ENCODE peak calls at places on chromosome 11, in seven cellular contexts. L is BJ; G is left ventricle myocardium inferior; Z is esophagus squamous epithelium; O is CD8-positive, alpha-beta T cell; J is dorsolateral prefrontal cortex; M is A549. P is an unnamed sample.

GRCh38 chr11:20127671-20128527 is 32.4 kb downstream of the DBX1 start:
- DNase-seq in L (no peak), G (peak), Z (no peak), O (peak), J (peak), M (peak), P (no peak)

GRCh38 chr11:117969160-117969991 is 16.8 kb upstream of the IL10RA start:
- DNase-seq in L (no peak), G (no peak), Z (no peak), O (no peak), J (no peak), M (no peak), P (no peak)

GRCh38 chr11:121523581-121524232 is 70.9 kb upstream of the SORL1-AS1 start:
- DNase-seq in L (no peak), G (no peak), Z (no peak), O (no peak), J (no peak), M (no peak), P (no peak)

GRCh38 chr11:128568166-128568778 is 19.1 kb downstream of the ETS1 start:
- DNase-seq in L (no peak), G (peak), Z (no peak), O (no peak), J (no peak), M (no peak), P (no peak)

GRCh38 chr11:103284260-103284659 is 175.0 kb downstream of the DYNC2H1 start:
- DNase-seq in L (no peak), G (no peak), Z (no peak), O (no peak), J (no peak), M (no peak), P (no peak)

GRCh38 chr11:21289686-21290085 is 620.3 kb downstream of the NELL1 start:
- DNase-seq in L (no peak), G (no peak), Z (no peak), O (no peak), J (no peak), M (no peak), P (no peak)

GRCh38 chr11:83480811-83481210 is 194.6 kb upstream of the CCDC90B start:
- DNase-seq in L (no peak), G (no peak), Z (no peak), O (no peak), J (no peak), M (no peak), P (no peak)

GRCh38 chr11:83628622-83629347 is 342.6 kb upstream of the CCDC90B start:
- DNase-seq in L (no peak), G (no peak), Z (no peak), O (no peak), J (no peak), M (no peak), P (no peak)

GRCh38 chr11:77114089-77114463 is 11.4 kb downstream of the OMP start:
- DNase-seq in L (no peak), G (no peak), Z (no peak), O (no peak), J (no peak), M (no peak), P (no peak)

GRCh38 chr11:130145975-130146776 is 13.4 kb upstream of the ST14 start:
- DNase-seq in L (no peak), G (peak), Z (no peak), O (no peak), J (no peak), M (peak), P (no peak)

GRCh38 chr11:118229274-118229847 is 4.5 kb upstream of the JAML start:
- DNase-seq in L (no peak), G (no peak), Z (no peak), O (no peak), J (no peak), M (no peak), P (no peak)

GRCh38 chr11:86784247-86784681 is 16.1 kb upstream of the PRSS23 start:
- DNase-seq in L (no peak), G (no peak), Z (no peak), O (no peak), J (no peak), M (no peak), P (no peak)

GRCh38 chr11:24637520-24637919 is 140.7 kb downstream of the LUZP2 start:
- DNase-seq in L (no peak), G (no peak), Z (no peak), O (no peak), J (no peak), M (no peak), P (no peak)

GRCh38 chr11:135001581-135001980 is 589.5 kb upstream of the B3GAT1 start:
- DNase-seq in L (no peak), G (no peak), Z (no peak), O (no peak), J (no peak), M (no peak), P (no peak)

GRCh38 chr11:125448136-125448535 is 47.9 kb downstream of the FEZ1 start:
- DNase-seq in L (no peak), G (no peak), Z (no peak), O (no peak), J (no peak), M (no peak), P (no peak)

GRCh38 chr11:131392528-131393255 is 22.3 kb downstream of the NTM start:
- DNase-seq in L (no peak), G (no peak), Z (no peak), O (no peak), J (no peak), M (no peak), P (no peak)

GRCh38 chr11:75966546-75967287 is 151.7 kb downstream of the UVRAG start:
- DNase-seq in L (peak), G (no peak), Z (no peak), O (no peak), J (no peak), M (peak), P (no peak)

GRCh38 chr11:64856382-64857227 is 12.2 kb upstream of the CDC42BPG start:
- DNase-seq in L (no peak), G (no peak), Z (no peak), O (no peak), J (peak), M (peak), P (no peak)

GRCh38 chr11:102026975-102027374 is 20.3 kb upstream of the CFAP300 start:
- DNase-seq in L (no peak), G (no peak), Z (no peak), O (no peak), J (no peak), M (no peak), P (no peak)

GRCh38 chr11:31711137-31711536 is 100.0 kb downstream of the PAX6 start:
- DNase-seq in L (no peak), G (no peak), Z (no peak), O (no peak), J (no peak), M (no peak), P (no peak)

DNA sequence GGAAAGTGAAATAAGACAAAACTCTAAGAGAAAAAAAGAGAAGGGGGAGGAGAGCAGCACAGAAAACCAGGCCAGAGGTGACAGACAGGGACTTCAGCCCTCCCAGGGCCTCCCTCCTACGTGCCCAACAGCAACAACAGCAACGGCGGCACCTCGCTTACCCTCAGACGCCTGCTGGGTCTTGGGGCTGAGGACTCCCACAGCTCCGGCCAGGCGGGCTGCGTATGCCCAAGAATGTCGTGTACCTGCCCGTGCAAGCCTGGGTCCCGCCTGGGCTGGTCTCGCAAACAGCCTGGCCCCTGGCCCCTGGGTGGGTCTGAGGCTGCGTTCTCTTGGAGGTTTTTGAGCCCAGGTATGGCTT is 30.5 kb downstream of the ARAP1 start:
- DNase-seq in L (no peak), G (peak), Z (no peak), O (peak), J (no peak), M (no peak), P (no peak)
- H3K4me3 ChIP-seq in L (peak), G (peak), Z (peak), O (peak), J (peak), M (peak), P (peak)

GRCh38 chr11:63641727-63642126 is 27.5 kb upstream of the PLAAT3 start:
- DNase-seq in L (no peak), G (no peak), Z (no peak), O (no peak), J (no peak), M (no peak), P (no peak)
- TF ChIP-seq CTCF in L (peak), G (no peak), Z (no peak), O (no peak), J (peak), M (peak), P (no peak)

DNA sequence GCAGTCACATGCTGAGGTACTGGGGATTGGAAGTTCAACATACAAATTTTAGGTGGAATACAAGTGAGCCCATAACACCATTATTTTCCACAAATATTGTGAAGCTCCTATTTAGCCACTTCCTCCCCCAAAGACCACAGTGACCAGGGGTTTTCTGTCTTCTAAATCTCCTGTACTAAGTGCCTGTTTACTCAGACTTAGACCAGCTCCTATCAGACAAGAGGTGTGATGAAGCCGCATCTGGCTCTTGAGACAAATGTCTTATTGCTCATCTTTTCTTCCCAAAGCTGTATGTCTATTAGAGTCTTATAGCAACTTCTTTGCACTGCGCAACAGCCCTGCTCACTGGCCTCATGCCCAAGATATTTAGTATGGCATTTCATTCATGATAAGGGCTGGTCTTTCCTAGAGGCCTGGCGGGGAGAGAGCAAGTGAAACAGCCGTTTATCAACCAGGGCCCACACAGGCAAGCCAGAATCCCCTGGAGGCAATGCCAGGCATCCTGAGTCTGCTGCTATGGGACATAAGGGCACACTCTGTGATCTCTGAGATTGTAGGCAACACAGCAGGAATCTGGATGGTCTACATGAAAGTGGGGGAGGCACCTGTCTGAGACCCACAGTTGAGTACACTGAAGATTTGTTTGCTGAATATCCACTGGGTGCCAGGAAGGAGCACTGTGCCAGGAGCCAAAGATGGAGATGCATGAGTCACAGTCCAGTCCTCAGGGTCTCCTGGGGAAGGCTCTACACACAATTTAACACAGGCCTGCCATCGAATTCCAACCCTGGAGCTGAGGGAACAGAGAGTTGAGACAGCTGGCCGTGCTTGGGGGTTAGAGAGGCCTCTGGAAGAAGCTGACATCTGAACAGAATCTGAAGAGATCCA is 78.5 kb upstream of the NCAM1 start:
- DNase-seq in L (no peak), G (peak), Z (no peak), O (no peak), J (no peak), M (no peak), P (no peak)
- H3K4me3 ChIP-seq in L (no peak), G (no peak), Z (no peak), O (no peak), J (no peak), M (no peak), P (no peak)

DNA sequence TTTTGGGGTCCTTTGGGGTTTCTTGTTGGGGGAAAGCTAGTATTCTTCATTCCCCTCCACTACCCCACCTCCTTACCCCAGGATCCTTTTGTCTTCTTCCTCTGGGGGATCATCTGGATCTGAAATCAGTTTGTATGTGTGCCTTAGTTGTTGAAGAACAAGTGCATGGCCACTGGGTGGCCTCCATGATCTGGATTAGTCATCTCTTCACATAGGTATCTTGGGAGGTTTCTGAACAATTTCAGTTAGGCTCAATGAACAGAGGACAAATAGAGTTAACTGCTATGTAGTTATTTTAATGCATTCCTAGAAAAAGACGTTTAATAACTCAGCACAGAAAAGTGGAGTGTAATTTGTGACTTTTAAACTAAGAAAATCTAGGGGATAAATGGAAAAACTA is 7.1 kb upstream of the VWA5A start:
- DNase-seq in L (no peak), G (no peak), Z (no peak), O (no peak), J (no peak), M (no peak), P (peak)
- TF ChIP-seq CTCF in L (peak), G (no peak), Z (no peak), O (no peak), J (peak), M (no peak), P (peak)

DNA sequence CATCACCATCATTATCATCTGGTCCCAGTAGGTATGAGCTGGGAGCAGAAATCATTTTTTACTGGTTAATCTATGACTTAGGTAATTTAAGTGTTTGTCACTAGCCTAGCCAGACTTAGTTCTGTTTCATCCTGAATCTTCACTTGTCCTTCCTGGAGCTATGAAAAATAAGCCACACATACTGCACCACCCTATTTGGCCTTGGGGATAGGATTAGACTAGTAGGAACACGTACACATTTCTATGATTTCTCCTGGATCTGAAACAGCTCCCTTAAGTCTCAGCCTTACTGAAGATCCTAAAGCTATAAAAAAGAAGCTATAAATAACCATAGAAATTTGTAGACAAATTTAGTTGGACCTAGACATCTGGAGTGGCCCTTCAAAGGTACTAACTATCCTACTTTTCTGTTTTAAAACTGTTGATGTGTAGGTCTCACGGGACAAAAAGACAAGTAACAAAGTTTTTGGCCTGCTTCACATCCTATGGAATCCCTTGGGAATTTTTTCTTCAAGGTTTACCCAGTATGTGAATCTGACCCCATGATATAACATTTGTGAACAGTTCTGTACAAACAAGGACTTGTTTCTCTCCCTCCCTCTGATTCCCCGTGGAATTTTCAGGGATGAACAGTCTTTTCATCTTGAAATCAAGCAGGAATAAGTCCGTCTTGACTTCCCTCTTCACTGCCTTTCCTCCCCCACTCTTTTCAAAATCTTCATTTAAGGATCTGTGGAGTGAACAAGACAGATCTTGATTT is 275.0 kb downstream of the FAM76B start:
- DNase-seq in L (no peak), G (no peak), Z (no peak), O (no peak), J (no peak), M (no peak), P (no peak)
- H3K4me3 ChIP-seq in L (no peak), G (no peak), Z (no peak), O (no peak), J (no peak), M (no peak), P (no peak)

GRCh38 chr11:30445056-30445455 is 122.2 kb downstream of the ARL14EP start:
- DNase-seq in L (no peak), G (no peak), Z (no peak), O (no peak), J (no peak), M (no peak), P (no peak)
- TF ChIP-seq CTCF in L (no peak), G (no peak), Z (no peak), O (no peak), J (no peak), M (no peak), P (no peak)